ENCODE peak calls at places on chromosome 9, in four cellular contexts. A, Y, X and Z are unnamed samples.

GRCh38 chr9:109346904-109347303 is 26.0 kb upstream of the EPB41L4B start:
- DNase-seq in X (no peak), Y (no peak), A (no peak), Z (no peak)

GRCh38 chr9:125852386-125852785 is 105.2 kb downstream of the PBX3 start:
- DNase-seq in A (no peak), Y (no peak), X (no peak), Z (no peak)

GRCh38 chr9:24487250-24487861 is 58.3 kb downstream of the IZUMO3 start:
- DNase-seq in Y (no peak), A (no peak), X (peak), Z (peak)

GRCh38 chr9:23123048-23123632 is 676.5 kb downstream of the DMRTA1 start:
- DNase-seq in A (no peak), X (peak), Y (peak), Z (peak)

GRCh38 chr9:5953743-5954707 is 61.4 kb downstream of the RANBP6 start:
- DNase-seq in A (no peak), Y (no peak), X (peak), Z (peak)

GRCh38 chr9:4604678-4605095 is 57.4 kb upstream of the PLPP6 start:
- DNase-seq in Y (peak), A (peak), X (peak), Z (peak)

GRCh38 chr9:88388203-88388885 is at the start of gene SPIN1:
- DNase-seq in A (peak), Y (peak), X (peak), Z (peak)

GRCh38 chr9:112125961-112126388 is 49.1 kb downstream of the SUSD1 start:
- DNase-seq in A (no peak), Y (no peak), X (peak), Z (peak)

GRCh38 chr9:114312513-114312875 is 10.4 kb upstream of the ORM1 start:
- DNase-seq in A (no peak), Y (no peak), X (no peak), Z (no peak)

GRCh38 chr9:130946778-130947617 is 8.0 kb upstream of the FIBCD1 start:
- DNase-seq in A (no peak), X (peak), Y (no peak), Z (peak)

GRCh38 chr9:16509946-16510504 is 360.4 kb downstream of the BNC2 start:
- DNase-seq in X (peak), Y (peak), A (no peak), Z (peak)

GRCh38 chr9:6938873-6939272 is 181.1 kb downstream of the KDM4C start:
- DNase-seq in A (no peak), X (peak), Y (no peak), Z (no peak)

GRCh38 chr9:87322840-87323635 is 174.6 kb upstream of the DAPK1 start:
- DNase-seq in A (no peak), X (peak), Y (peak), Z (peak)

GRCh38 chr9:77807846-77808749 is 160.0 kb upstream of the GNA14 start:
- DNase-seq in Y (no peak), A (no peak), X (peak), Z (no peak)

GRCh38 chr9:130167927-130168326 is 4.3 kb upstream of the NCS1 start:
- DNase-seq in X (no peak), A (no peak), Y (no peak), Z (no peak)

GRCh38 chr9:110641350-110641749 is 27.2 kb upstream of the MUSK start:
- DNase-seq in X (peak), Y (no peak), A (no peak), Z (peak)

GRCh38 chr9:119802621-119803020 is 433.4 kb upstream of the BRINP1 start:
- DNase-seq in Y (no peak), X (no peak), A (no peak), Z (peak)

GRCh38 chr9:85523202-85523601 is 218.6 kb downstream of the AGTPBP1 start:
- DNase-seq in A (no peak), Y (no peak), X (no peak), Z (no peak)

GRCh38 chr9:13020141-13020540 is 245.3 kb downstream of the LURAP1L start:
- DNase-seq in X (peak), Y (peak), A (no peak), Z (peak)

GRCh38 chr9:20898885-20899554 is 132.4 kb downstream of the HACD4 start:
- DNase-seq in A (no peak), X (peak), Y (peak), Z (peak)

GRCh38 chr9:121508415-121508814 is 8.8 kb upstream of the GGTA1 start:
- DNase-seq in A (no peak), X (no peak), Y (no peak), Z (no peak)

GRCh38 chr9:137032893-137033292 is 1.0 kb upstream of the FUT7 start:
- DNase-seq in A (no peak), Y (no peak), X (no peak), Z (no peak)

GRCh38 chr9:112631313-112631712 is 86.6 kb downstream of the INIP start:
- DNase-seq in X (no peak), Y (no peak), A (no peak), Z (peak)

GRCh38 chr9:591292-591691 is 250.2 kb upstream of the DMRT1 start:
- DNase-seq in A (no peak), X (no peak), Y (peak), Z (no peak)

GRCh38 chr9:110016340-110016739 is 191.6 kb downstream of the C9orf152 start:
- DNase-seq in Y (peak), A (no peak), X (peak), Z (peak)

GRCh38 chr9:121584421-121584820 is 67.0 kb upstream of the DAB2IP start:
- DNase-seq in X (no peak), Y (no peak), A (no peak), Z (no peak)

GRCh38 chr9:70551391-70551790 is 136.9 kb upstream of the KLF9 start:
- DNase-seq in A (no peak), Y (no peak), X (no peak), Z (no peak)

GRCh38 chr9:119827526-119827925 is 458.3 kb upstream of the BRINP1 start:
- DNase-seq in X (no peak), A (no peak), Y (no peak), Z (no peak)

GRCh38 chr9:84667571-84668203 is 1.8 kb upstream of the NTRK2 start:
- DNase-seq in Y (peak), X (peak), A (no peak), Z (peak)

GRCh38 chr9:35905912-35906679 is at the start of gene HRCT1:
- DNase-seq in Y (peak), A (no peak), X (peak), Z (peak)

GRCh38 chr9:15475923-15476536 is 34.7 kb downstream of the PSIP1 start:
- DNase-seq in A (no peak), Y (no peak), X (no peak), Z (no peak)

GRCh38 chr9:92988215-92988731 is 41.0 kb downstream of the FGD3 start:
- DNase-seq in Y (no peak), X (no peak), A (no peak), Z (no peak)

GRCh38 chr9:137691648-137692357 is 73.0 kb downstream of the EHMT1 start:
- DNase-seq in X (no peak), Y (peak), A (no peak), Z (no peak)

GRCh38 chr9:36530224-36530623 is 42.5 kb upstream of the MELK start:
- DNase-seq in X (no peak), A (no peak), Y (no peak), Z (no peak)